ENCODE peak calls at places on chromosomes 13 and 19, in nine cellular contexts. E is NCI-H1092; H is activated CD4-positive, alpha-beta T cell treated with anti-CD3 and anti-CD28 coated beads for 48 hours; W is D721Med; X is Right ventricle myocardium superior; P is substantia nigra; U is fibroblast of mammary gland; K is stimulated activated CD8-positive, alpha-beta memory T cell treated with anti-CD3 and anti-CD28 coated beads, Interleukin-4, amount 100 ng/mL, for 24 hours; Y is AG04450. A is an unnamed sample.

GRCh38 chr13:47945738-47946137 is 55.3 kb downstream of the SUCLA2 start:
- DNase-seq in E (no peak), H (no peak), W (no peak), X (no peak), P (no peak), U (peak; percentile 57), K (no peak), Y (peak; percentile 8), A (no peak)

GRCh38 chr19:8609210-8610040 is 1.1 kb downstream of the ADAMTS10 start:
- DNase-seq in E (no peak), H (peak; percentile 27), W (no peak), X (peak; percentile 84), P (no peak), U (peak; percentile 35), K (peak; percentile 22), Y (no peak), A (peak; percentile 56)

GRCh38 chr13:113951246-113951999 is 22.5 kb downstream of the C13orf46 start:
- DNase-seq in E (peak; percentile 54), H (peak; percentile 71), W (no peak), X (peak; percentile 92), P (peak; percentile 61), U (peak; percentile 65), K (peak; percentile 44), Y (no peak), A (peak; percentile 83)

GRCh38 chr19:3683405-3683865 is 16.8 kb downstream of the PIP5K1C start:
- DNase-seq in E (no peak), H (no peak), W (no peak), X (no peak), P (no peak), U (peak; percentile 54), K (no peak), Y (no peak), A (peak; percentile 56)

GRCh38 chr13:113064534-113065405 is 40.8 kb upstream of the F7 start:
- DNase-seq in E (no peak), H (no peak), W (no peak), X (peak; percentile 37), P (no peak), U (peak; percentile 95), K (no peak), Y (no peak), A (no peak)

GRCh38 chr13:106491463-106491862 is 44.0 kb downstream of the EFNB2 start:
- DNase-seq in E (no peak), H (no peak), W (no peak), X (no peak), P (no peak), U (no peak), K (no peak), Y (no peak), A (no peak)

GRCh38 chr13:106917673-106918652 is 350.0 kb upstream of the ARGLU1 start:
- DNase-seq in E (peak; percentile 12), H (peak; percentile 80), W (peak; percentile 51), X (peak; percentile 85), P (peak; percentile 25), U (peak; percentile 57), K (peak; percentile 30), Y (peak; percentile 27), A (peak; percentile 77)

GRCh38 chr13:44904982-44905381 is 84.3 kb downstream of the NUFIP1 start:
- DNase-seq in E (no peak), H (no peak), W (no peak), X (peak; percentile 69), P (no peak), U (peak; percentile 98), K (no peak), Y (peak; percentile 90), A (peak; percentile 28)

GRCh38 chr19:17719730-17720486 is 628 bp downstream of the MAP1S start:
- DNase-seq in E (no peak), H (peak; percentile 54), W (no peak), X (no peak), P (no peak), U (no peak), K (peak; percentile 20), Y (no peak), A (peak; percentile 24)

GRCh38 chr19:7783991-7784421 is 21.0 kb downstream of the CLEC4M start:
- DNase-seq in E (no peak), H (no peak), W (no peak), X (no peak), P (no peak), U (peak; percentile 64), K (no peak), Y (peak; percentile 8), A (no peak)

GRCh38 chr19:45531349-45531748 is 24.1 kb downstream of the VASP start:
- DNase-seq in E (no peak), H (no peak), W (no peak), X (no peak), P (no peak), U (no peak), K (no peak), Y (no peak), A (no peak)

GRCh38 chr19:8877854-8878705 is 45.9 kb downstream of the MBD3L1 start:
- DNase-seq in E (no peak), H (no peak), W (no peak), X (no peak), P (no peak), U (no peak), K (no peak), Y (no peak), A (no peak)

GRCh38 chr19:16295071-16295470 is 29.6 kb upstream of the KLF2 start:
- DNase-seq in E (no peak), H (no peak), W (no peak), X (no peak), P (no peak), U (no peak), K (no peak), Y (no peak), A (no peak)

GRCh38 chr13:43284162-43284561 is 260.8 kb downstream of the DNAJC15 start:
- DNase-seq in E (no peak), H (no peak), W (no peak), X (no peak), P (no peak), U (peak; percentile 75), K (no peak), Y (peak; percentile 70), A (no peak)

GRCh38 chr19:18279516-18280246 is 1.7 kb downstream of the JUND start:
- DNase-seq in E (peak; percentile 96), H (peak; percentile 93), W (peak; percentile 88), X (peak; percentile 93), P (peak; percentile 92), U (peak; percentile 94), K (peak; percentile 88), Y (peak; percentile 85), A (peak; percentile 91)

GRCh38 chr13:73717632-73718031 is 416.6 kb downstream of the KLF12 start:
- DNase-seq in E (no peak), H (peak; percentile 31), W (no peak), X (no peak), P (no peak), U (no peak), K (no peak), Y (no peak), A (no peak)

GRCh38 chr19:1873524-1874473 is 10.4 kb upstream of the KLF16 start:
- DNase-seq in E (no peak), H (no peak), W (no peak), X (peak; percentile 76), P (peak; percentile 59), U (peak; percentile 47), K (no peak), Y (no peak), A (peak; percentile 78)

GRCh38 chr13:76210262-76210661 is 574.1 kb downstream of the LMO7 start:
- DNase-seq in E (no peak), H (no peak), W (no peak), X (peak; percentile 55), P (no peak), U (peak; percentile 40), K (no peak), Y (no peak), A (peak; percentile 27)

GRCh38 chr13:48741377-48741776 is 87.6 kb downstream of the CYSLTR2 start:
- DNase-seq in E (no peak), H (no peak), W (no peak), X (no peak), P (no peak), U (peak; percentile 59), K (no peak), Y (no peak), A (no peak)

GRCh38 chr13:98083507-98083906 is 59.4 kb upstream of the FARP1 start:
- DNase-seq in E (no peak), H (no peak), W (no peak), X (no peak), P (no peak), U (peak; percentile 93), K (no peak), Y (peak; percentile 83), A (no peak)

GRCh38 chr19:55440411-55441105 is 2.5 kb downstream of the SHISA7 start:
- DNase-seq in E (no peak), H (peak; percentile 37), W (no peak), X (no peak), P (no peak), U (no peak), K (no peak), Y (no peak), A (no peak)

GRCh38 chr13:40813662-40814454 is 24.4 kb downstream of the SLC25A15 start:
- DNase-seq in E (no peak), H (no peak), W (no peak), X (no peak), P (no peak), U (peak; percentile 37), K (no peak), Y (no peak), A (no peak)

GRCh38 chr19:489418-490196 is 6.7 kb upstream of the MADCAM1 start:
- DNase-seq in E (no peak), H (no peak), W (no peak), X (peak; percentile 59), P (no peak), U (peak; percentile 30), K (no peak), Y (no peak), A (no peak)

GRCh38 chr13:21511841-21512240 is 52.7 kb upstream of the ZDHHC20 start:
- DNase-seq in E (no peak), H (no peak), W (no peak), X (no peak), P (no peak), U (peak; percentile 33), K (no peak), Y (no peak), A (no peak)

GRCh38 chr13:49374585-49375290 is 69.1 kb downstream of the CAB39L start:
- DNase-seq in E (no peak), H (no peak), W (no peak), X (no peak), P (no peak), U (peak; percentile 89), K (no peak), Y (peak; percentile 6), A (no peak)

GRCh38 chr13:95019886-95020285 is 281.4 kb downstream of the ABCC4 start:
- DNase-seq in E (no peak), H (no peak), W (no peak), X (no peak), P (no peak), U (no peak), K (no peak), Y (no peak), A (no peak)

GRCh38 chr13:69935043-69935442 is 172.6 kb upstream of the ATXN8OS start:
- DNase-seq in E (no peak), H (no peak), W (no peak), X (no peak), P (no peak), U (no peak), K (no peak), Y (no peak), A (no peak)

GRCh38 chr13:109297628-109298027 is 488.8 kb downstream of the IRS2 start:
- DNase-seq in E (no peak), H (no peak), W (no peak), X (no peak), P (no peak), U (peak; percentile 96), K (no peak), Y (peak; percentile 46), A (no peak)

GRCh38 chr13:108427355-108427754 is 157.8 kb downstream of the TNFSF13B start:
- DNase-seq in E (no peak), H (no peak), W (no peak), X (no peak), P (no peak), U (no peak), K (no peak), Y (no peak), A (no peak)

GRCh38 chr13:91126806-91127205 is 220.7 kb upstream of the MIR17HG start:
- DNase-seq in E (no peak), H (peak; percentile 3), W (no peak), X (no peak), P (no peak), U (no peak), K (no peak), Y (no peak), A (no peak)

GRCh38 chr19:9075064-9075964 is 11.5 kb upstream of the OR1M1 start:
- DNase-seq in E (no peak), H (peak; percentile 4), W (no peak), X (peak; percentile 68), P (peak; percentile 9), U (peak; percentile 89), K (no peak), Y (peak; percentile 39), A (peak; percentile 61)